ENCODE peak calls at places on chromosome 10, in nine cellular contexts. B is cardiac muscle cell, F is bronchial epithelial cell, P is IMR-90, I is lower lobe of right lung, K is GM12878, R is AG10803, H is upper lobe of right lung, G is left ventricle myocardium inferior. J is an unnamed sample.

GRCh38 chr10:94104316-94105060 is 110.8 kb downstream of the PLCE1 start:
- DNase-seq in P (peak), F (peak), B (no peak), K (no peak), H (no peak), I (no peak), G (no peak), R (no peak), J (no peak)

GRCh38 chr10:129467346-129468119 is 492 bp downstream of the MGMT start:
- DNase-seq in K (no peak), H (peak), G (no peak), F (peak), R (peak), I (peak), B (peak), P (peak), J (no peak)

GRCh38 chr10:13349776-13350274 is 1.7 kb upstream of the SEPHS1 start:
- DNase-seq in B (peak), G (peak), P (peak), H (peak), R (peak), F (peak), I (peak), K (no peak), J (no peak)

GRCh38 chr10:103564799-103565365 is 71.4 kb downstream of the NEURL1 start:
- DNase-seq in B (peak), G (no peak), K (no peak), P (no peak), F (no peak), H (no peak), R (no peak), I (no peak), J (no peak)

GRCh38 chr10:108782411-108782810 is 1140.9 kb downstream of the XPNPEP1 start:
- DNase-seq in K (no peak), R (peak), I (no peak), H (no peak), P (no peak), B (no peak), F (no peak), G (no peak), J (no peak)

GRCh38 chr10:4281207-4281825 is 496.3 kb upstream of the KLF6 start:
- DNase-seq in F (no peak), K (no peak), I (no peak), H (no peak), P (no peak), R (peak), B (no peak), G (no peak), J (no peak)

GRCh38 chr10:59287587-59287986 is 74.8 kb downstream of the FAM13C start:
- DNase-seq in R (no peak), B (no peak), G (no peak), H (no peak), K (no peak), P (no peak), I (no peak), F (no peak), J (no peak)

GRCh38 chr10:44293842-44294241 is 91.1 kb downstream of the CXCL12 start:
- DNase-seq in I (peak), P (peak), F (no peak), G (peak), K (no peak), H (peak), R (peak), B (peak), J (no peak)

GRCh38 chr10:105834261-105835059 is 1193.4 kb downstream of the SORCS3 start:
- DNase-seq in G (no peak), F (no peak), I (no peak), B (no peak), H (no peak), K (no peak), P (no peak), R (no peak), J (no peak)

GRCh38 chr10:110739811-110740271 is 95.7 kb downstream of the RBM20 start:
- DNase-seq in R (no peak), B (no peak), I (no peak), K (no peak), F (peak), P (no peak), H (no peak), G (no peak), J (no peak)

GRCh38 chr10:56622335-56622973 is 261.4 kb upstream of the ZWINT start:
- DNase-seq in R (no peak), F (no peak), I (no peak), G (no peak), H (no peak), P (no peak), B (no peak), K (no peak), J (peak)

GRCh38 chr10:68595513-68595912 is 35.4 kb downstream of the TET1 start:
- DNase-seq in B (no peak), I (no peak), P (no peak), K (no peak), G (no peak), R (no peak), H (no peak), F (no peak), J (no peak)

GRCh38 chr10:132850246-132850645 is 64.3 kb upstream of the NKX6-2 start:
- DNase-seq in R (no peak), I (no peak), H (peak), B (no peak), P (no peak), G (no peak), K (no peak), F (no peak), J (no peak)

GRCh38 chr10:73478636-73479035 is 17.2 kb downstream of the PPP3CB start:
- DNase-seq in R (no peak), B (no peak), H (no peak), K (no peak), F (no peak), P (no peak), G (no peak), I (no peak), J (peak)

GRCh38 chr10:22414146-22414545 is 68.8 kb downstream of the SPAG6 start:
- DNase-seq in K (no peak), G (no peak), F (no peak), B (peak), I (no peak), R (no peak), H (no peak), P (no peak), J (no peak)

GRCh38 chr10:30374353-30374752 is 25.3 kb upstream of the MTPAP start:
- DNase-seq in I (no peak), G (no peak), P (no peak), R (no peak), F (no peak), B (no peak), K (no peak), H (no peak), J (no peak)

GRCh38 chr10:21600804-21601512 is 66.9 kb downstream of the MLLT10 start:
- DNase-seq in I (no peak), F (peak), G (no peak), H (no peak), K (no peak), R (no peak), B (no peak), P (no peak), J (no peak)

GRCh38 chr10:2949948-2950354 is 117.4 kb upstream of the PFKP start:
- DNase-seq in I (no peak), F (peak), K (peak), B (no peak), G (no peak), R (peak), H (no peak), P (peak), J (peak)

GRCh38 chr10:49552277-49552676 is 13.4 kb upstream of the ERCC6 start:
- DNase-seq in K (no peak), F (peak), I (no peak), B (peak), H (no peak), G (no peak), R (peak), P (peak), J (no peak)

GRCh38 chr10:119602241-119603095 is 5.7 kb upstream of the TIAL1 start:
- DNase-seq in I (no peak), H (peak), B (peak), F (peak), K (no peak), P (no peak), R (peak), G (no peak), J (no peak)

GRCh38 chr10:46247808-46248569 is 38.8 kb upstream of the ANTXRL start:
- DNase-seq in F (no peak), G (peak), I (no peak), R (no peak), K (no peak), H (peak), P (no peak), B (no peak), J (no peak)

GRCh38 chr10:92470026-92470425 is 103.9 kb downstream of the IDE start:
- DNase-seq in P (no peak), B (no peak), R (no peak), I (no peak), G (no peak), H (no peak), K (no peak), F (no peak), J (no peak)
- H3K4me3 ChIP-seq in P (no peak), B (no peak), R (no peak), I (no peak), G (no peak), H (no peak), K (no peak), F (no peak), J (no peak)

GRCh38 chr10:117346574-117346973 is 28.7 kb downstream of the PDZD8 start:
- DNase-seq in G (no peak), K (no peak), H (no peak), P (no peak), I (no peak), F (no peak), R (no peak), B (no peak), J (no peak)
- TF ChIP-seq CTCF in G (no peak), K (no peak), H (no peak), P (no peak), I (no peak), F (no peak), R (no peak), B (no peak), J (no peak)

GRCh38 chr10:96299383-96299782 is 4.9 kb upstream of the DNTT start:
- DNase-seq in P (no peak), K (no peak), B (no peak), G (no peak), F (no peak), I (no peak), R (no peak), H (no peak), J (no peak)

GRCh38 chr10:96298362-96298761 is 5.9 kb upstream of the DNTT start:
- DNase-seq in H (no peak), R (no peak), P (no peak), I (no peak), K (no peak), F (no peak), G (peak), B (no peak), J (no peak)

GRCh38 chr10:96292971-96293909 is 11.0 kb upstream of the DNTT start:
- DNase-seq in G (no peak), B (peak), P (peak), I (no peak), F (peak), K (no peak), R (peak), H (no peak), J (peak)

GRCh38 chr10:96290368-96291133 is 13.7 kb upstream of the DNTT start:
- DNase-seq in G (no peak), B (no peak), F (no peak), K (peak), H (no peak), P (no peak), I (no peak), R (no peak), J (peak)

DNA sequence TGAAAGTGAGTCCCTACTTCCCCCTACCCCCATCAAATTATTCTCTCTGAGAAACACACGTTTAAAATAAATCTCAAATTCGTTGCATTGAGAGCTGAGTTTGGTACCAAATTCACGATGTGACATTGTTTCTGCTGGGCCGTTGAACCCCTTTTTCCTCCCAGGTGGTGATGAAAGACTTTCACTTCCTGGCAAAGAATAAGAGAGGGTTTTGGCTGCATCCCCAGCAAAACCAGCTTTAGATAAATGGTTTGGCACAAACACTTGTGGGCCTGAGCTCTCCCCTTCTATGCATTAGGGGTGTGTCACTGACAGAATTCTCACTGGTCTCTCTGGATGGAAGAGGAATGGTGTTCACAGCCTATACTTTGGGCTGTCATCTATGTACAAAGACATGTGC is 8.8 kb upstream of the DNTT start:
- DNase-seq in I (no peak), P (no peak), R (no peak), G (no peak), K (no peak), F (no peak), B (no peak), H (no peak), J (no peak)
- H3K4me3 ChIP-seq in I (no peak), P (no peak), R (no peak), G (no peak), K (no peak), F (no peak), B (no peak), H (no peak), J (no peak)

DNA sequence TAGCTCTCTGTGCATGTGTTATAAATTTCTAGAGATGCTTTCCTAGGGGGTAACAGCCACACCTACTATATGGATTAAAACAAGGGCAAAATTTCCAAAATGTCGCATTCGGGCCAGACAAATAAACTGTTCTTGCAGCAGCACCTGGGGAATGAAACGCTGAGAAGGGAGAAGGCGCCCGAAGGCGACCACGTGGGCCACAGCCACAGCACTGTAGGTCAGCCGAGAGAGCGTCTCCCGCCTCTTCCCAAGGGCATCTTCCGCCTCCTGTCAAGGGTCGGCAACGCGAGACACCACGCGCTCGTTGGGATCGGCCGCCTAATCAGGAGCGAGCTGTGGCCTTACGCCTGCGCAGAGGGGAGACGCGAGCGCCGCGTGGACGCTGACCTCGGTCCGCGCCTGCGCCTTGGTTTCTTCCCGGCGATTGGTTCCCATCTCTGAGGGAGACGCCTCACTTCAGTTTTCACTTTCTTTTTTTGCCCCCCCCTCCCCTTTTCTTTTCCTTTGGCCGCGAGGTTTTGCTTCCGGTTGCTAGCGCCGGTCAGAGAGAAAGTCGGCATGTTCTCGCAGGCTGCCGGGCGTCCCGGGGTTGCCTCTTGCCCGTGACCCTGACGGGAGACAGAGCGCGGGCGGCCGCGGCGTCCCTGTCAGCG is at the start of gene TASOR2:
- DNase-seq in B (peak), I (peak), F (peak), K (peak), H (peak), R (peak), P (peak), G (peak), J (peak)
- TF ChIP-seq CTCF in B (no peak), I (no peak), F (no peak), K (no peak), H (no peak), R (no peak), P (no peak), G (no peak), J (no peak)

GRCh38 chr10:112654794-112655193 is 207.8 kb downstream of the VTI1A start:
- DNase-seq in H (no peak), I (no peak), R (no peak), G (no peak), K (no peak), P (no peak), F (no peak), B (no peak), J (no peak)
- H3K4me3 ChIP-seq in H (no peak), I (no peak), R (no peak), G (no peak), K (no peak), P (no peak), F (no peak), B (no peak), J (no peak)

DNA sequence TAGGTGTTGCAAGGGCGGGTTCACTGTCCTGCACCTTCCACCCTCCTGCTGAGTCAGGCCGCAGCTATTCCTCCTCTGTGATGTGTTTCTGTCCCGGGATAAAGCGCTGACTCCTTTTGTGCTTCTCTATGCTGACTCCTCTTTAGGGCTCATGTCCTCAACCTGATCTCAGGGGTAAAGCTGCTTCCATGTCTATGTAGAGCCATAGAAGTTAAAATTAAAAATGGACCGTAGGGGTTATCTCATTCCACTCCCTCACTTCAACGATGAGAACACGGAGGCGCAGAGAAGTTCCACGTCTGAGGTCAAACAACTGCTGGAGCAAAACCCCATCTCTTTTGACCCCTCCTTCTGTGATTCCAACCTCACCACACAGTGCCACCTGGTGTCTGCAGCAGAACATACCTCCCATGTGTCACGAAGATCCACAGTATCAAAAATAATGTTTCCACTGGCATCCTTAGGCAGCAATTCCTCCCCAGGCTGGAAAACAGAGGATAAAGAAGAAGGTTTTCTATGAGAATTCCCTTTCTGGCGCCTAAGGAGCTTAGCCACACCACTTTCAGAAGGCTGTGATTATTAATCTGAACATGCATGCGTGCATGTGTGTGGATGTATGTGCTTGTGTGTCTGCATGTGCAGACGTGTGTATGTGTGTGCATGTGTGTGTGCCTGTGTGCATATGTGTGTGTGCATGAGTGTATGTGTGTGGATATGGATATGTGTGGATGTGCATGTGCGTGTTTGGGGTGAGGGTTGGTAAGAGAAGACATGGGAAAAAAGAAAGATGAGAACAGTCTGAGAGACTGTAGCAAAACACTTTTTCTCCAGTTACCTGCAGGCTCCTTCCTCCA is 81.2 kb upstream of the UCN3 start:
- DNase-seq in I (peak), G (peak), B (peak), K (no peak), R (peak), P (peak), F (peak), H (peak), J (no peak)
- TF ChIP-seq CTCF in I (peak), G (peak), B (peak), K (peak), R (peak), P (peak), F (peak), H (peak), J (peak)

GRCh38 chr10:19826712-19827111 is 10.5 kb downstream of the PLXDC2 start:
- DNase-seq in F (no peak), P (no peak), R (peak), I (no peak), B (peak), K (no peak), H (no peak), G (no peak), J (no peak)
- H3K4me3 ChIP-seq in F (no peak), P (no peak), R (no peak), I (peak), B (no peak), K (no peak), H (no peak), G (no peak), J (no peak)

GRCh38 chr10:69636626-69637550 is 6.8 kb downstream of the FAM241B start:
- DNase-seq in G (no peak), K (no peak), P (no peak), F (peak), H (no peak), I (no peak), B (peak), R (no peak), J (no peak)
- TF ChIP-seq CTCF in G (peak), K (peak), P (peak), F (peak), H (no peak), I (peak), B (peak), R (peak), J (peak)

J was measured in GM06990.